ENCODE peak calls at places on chromosomes 13 and 19, in eight cellular contexts. Y is CD8-positive, alpha-beta T cell; F is brain microvascular endothelial cell; M is pancreas; E is uterus; S is PC-3; X is RWPE2; Q is endothelial cell of umbilical vein. Z is an unnamed sample.

GRCh38 chr19:1387684-1388636 is 4.3 kb downstream of the NDUFS7 start:
- DNase-seq in S (no peak), Q (no peak), F (no peak), Y (no peak), E (no peak), M (no peak), X (no peak), Z (no peak)

GRCh38 chr13:94595006-94595942 is 678 bp downstream of the TGDS start:
- DNase-seq in Y (peak), X (no peak), F (no peak), M (no peak), Q (peak), E (no peak), S (peak), Z (peak)

GRCh38 chr19:45408121-45408520 is 1.7 kb downstream of the POLR1G start:
- DNase-seq in Q (no peak), X (no peak), E (no peak), S (no peak), M (peak), Y (no peak), F (no peak), Z (no peak)

GRCh38 chr19:33819875-33820781 is 23.5 kb downstream of the KCTD15 start:
- DNase-seq in S (peak), Q (peak), E (peak), X (peak), F (peak), Y (peak), M (peak), Z (no peak)

GRCh38 chr19:45294291-45295029 is 28.2 kb downstream of the CKM start:
- DNase-seq in Y (no peak), M (peak), E (no peak), S (no peak), F (no peak), X (no peak), Q (no peak), Z (peak)

GRCh38 chr13:107883561-107884175 is 331.7 kb downstream of the LIG4 start:
- DNase-seq in F (peak), Q (no peak), X (no peak), Y (no peak), S (peak), E (no peak), M (no peak), Z (no peak)

GRCh38 chr13:103731959-103732358 is 665.7 kb upstream of the SLC10A2 start:
- DNase-seq in Q (no peak), Y (no peak), E (no peak), F (no peak), X (no peak), S (no peak), M (no peak), Z (no peak)

GRCh38 chr13:61029064-61029463 is 386.6 kb downstream of the PCDH20 start:
- DNase-seq in M (no peak), Q (no peak), E (no peak), S (peak), X (no peak), F (no peak), Y (no peak), Z (peak)

GRCh38 chr19:3458229-3458555 is 22.1 kb downstream of the SMIM24 start:
- DNase-seq in S (no peak), M (no peak), X (no peak), Q (no peak), Y (no peak), E (no peak), F (peak), Z (no peak)

GRCh38 chr13:74836628-74837027 is 645.3 kb downstream of the TBC1D4 start:
- DNase-seq in Y (no peak), F (no peak), Q (no peak), S (no peak), X (no peak), M (no peak), E (no peak), Z (no peak)

GRCh38 chr19:55041627-55042343 is 3.7 kb upstream of the GP6 start:
- DNase-seq in E (no peak), M (no peak), Q (peak), Y (no peak), F (no peak), X (no peak), S (no peak), Z (no peak)

GRCh38 chr19:5850743-5851293 is 431 bp downstream of the FUT3 start:
- DNase-seq in F (peak), S (peak), M (peak), X (no peak), Y (no peak), E (peak), Q (no peak), Z (no peak)

GRCh38 chr13:23378009-23378632 is 55.4 kb downstream of the SACS start:
- DNase-seq in S (peak), Y (peak), X (peak), F (peak), Q (peak), E (peak), M (no peak), Z (no peak)

GRCh38 chr13:33312150-33312908 is 26.8 kb upstream of the STARD13 start:
- DNase-seq in E (no peak), M (no peak), Q (peak), F (peak), X (no peak), S (no peak), Y (no peak), Z (no peak)

GRCh38 chr13:112510002-112510780 is 77.8 kb downstream of the TUBGCP3 start:
- DNase-seq in M (peak), S (peak), Q (peak), F (peak), X (no peak), Y (no peak), E (no peak), Z (peak)

GRCh38 chr13:98405107-98405571 is 171.8 kb downstream of the STK24 start:
- DNase-seq in F (no peak), Q (no peak), M (no peak), S (no peak), X (no peak), Y (no peak), E (no peak), Z (peak)

GRCh38 chr13:33230178-33230881 is 55.2 kb downstream of the STARD13 start:
- DNase-seq in S (peak), M (no peak), Q (peak), X (no peak), Y (no peak), E (no peak), F (peak), Z (no peak)

GRCh38 chr19:14407889-14408640 is 11.1 kb downstream of the DDX39A start:
- DNase-seq in Y (no peak), S (no peak), M (no peak), F (no peak), E (no peak), X (no peak), Q (no peak), Z (no peak)

GRCh38 chr13:25771641-25772478 is 280.0 kb downstream of the SHISA2 start:
- DNase-seq in Q (no peak), E (no peak), M (no peak), Y (no peak), S (peak), X (no peak), F (peak), Z (no peak)

GRCh38 chr19:44602071-44602470 is 11.3 kb upstream of the IGSF23 start:
- DNase-seq in Q (no peak), Y (no peak), S (no peak), X (no peak), E (no peak), F (no peak), M (peak), Z (no peak)

GRCh38 chr19:15466851-15467733 is 2.7 kb upstream of the RASAL3 start:
- DNase-seq in X (no peak), Q (peak), E (no peak), M (no peak), Y (peak), S (peak), F (peak), Z (no peak)

GRCh38 chr13:114282143-114282685 is 813 bp downstream of the UPF3A start:
- DNase-seq in S (peak), M (peak), Q (peak), F (peak), E (peak), X (no peak), Y (peak), Z (peak)

GRCh38 chr19:46704379-46705076 is 12.4 kb downstream of the PRKD2 start:
- DNase-seq in Y (peak), Q (peak), S (peak), X (no peak), F (peak), M (peak), E (peak), Z (peak)

GRCh38 chr13:75505327-75505726 is 23.4 kb upstream of the TBC1D4 start:
- DNase-seq in S (no peak), E (no peak), Y (no peak), X (no peak), M (no peak), Q (no peak), F (no peak), Z (no peak)

GRCh38 chr13:24087611-24088235 is 72.8 kb upstream of the SPATA13 start:
- DNase-seq in Y (no peak), X (no peak), F (no peak), E (no peak), M (peak), S (no peak), Q (no peak), Z (no peak)

GRCh38 chr13:95535243-95535642 is 17.3 kb upstream of the CLDN10 start:
- DNase-seq in Y (no peak), F (peak), S (peak), X (peak), E (no peak), M (peak), Q (peak), Z (no peak)

GRCh38 chr13:88144580-88144979 is 473.4 kb downstream of the SLITRK5 start:
- DNase-seq in Q (no peak), Y (no peak), S (no peak), F (no peak), M (no peak), E (no peak), X (no peak), Z (no peak)

GRCh38 chr19:3115916-3116602 is 19.8 kb upstream of the GNA15 start:
- DNase-seq in F (no peak), Q (no peak), E (no peak), S (no peak), M (no peak), X (no peak), Y (no peak), Z (no peak)

GRCh38 chr13:29679357-29680050 is 84.0 kb upstream of the SLC7A1 start:
- DNase-seq in S (no peak), E (no peak), M (peak), X (no peak), Q (peak), Y (no peak), F (no peak), Z (no peak)

GRCh38 chr13:29676535-29676934 is 81.0 kb upstream of the SLC7A1 start:
- DNase-seq in Q (no peak), Y (no peak), F (peak), M (no peak), S (no peak), X (no peak), E (no peak), Z (no peak)

GRCh38 chr13:29674532-29674931 is 79.0 kb upstream of the SLC7A1 start:
- DNase-seq in F (no peak), E (no peak), S (peak), Y (no peak), X (no peak), M (no peak), Q (no peak), Z (no peak)

GRCh38 chr13:29676941-29677452 is 81.5 kb upstream of the SLC7A1 start:
- DNase-seq in Y (no peak), S (no peak), E (no peak), Q (no peak), X (no peak), F (no peak), M (peak), Z (no peak)

DNA sequence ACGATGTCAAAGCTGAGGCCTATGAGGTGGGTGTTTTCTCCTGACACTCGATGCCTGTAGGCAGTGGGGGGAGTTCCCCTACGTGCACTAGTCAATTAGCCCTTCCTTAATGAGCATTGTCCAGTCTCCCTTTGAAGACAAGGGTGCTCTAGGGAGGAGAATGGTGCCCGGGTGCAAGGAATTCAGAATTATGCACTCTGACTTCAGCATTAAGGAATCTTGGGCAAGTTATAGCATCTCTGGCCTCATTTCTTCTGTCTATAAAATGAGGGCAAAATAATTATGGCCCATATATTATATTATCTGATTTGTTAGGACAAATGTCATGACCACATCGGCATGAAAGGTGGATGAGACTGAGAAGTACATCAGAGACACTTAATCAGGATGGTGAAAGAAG is 82.1 kb upstream of the SLC7A1 start:
- DNase-seq in M (no peak), X (no peak), S (no peak), F (no peak), E (no peak), Y (no peak), Q (no peak), Z (no peak)
- H3K4me3 ChIP-seq in M (no peak), X (no peak), S (no peak), F (no peak), E (no peak), Y (no peak), Q (no peak), Z (no peak)

GRCh38 chr13:43405457-43405856 is 381.3 kb downstream of the ENOX1 start:
- DNase-seq in S (peak), E (no peak), Y (no peak), X (no peak), Q (no peak), F (peak), M (no peak), Z (no peak)
- TF ChIP-seq CTCF in S (peak), E (no peak), Y (no peak), X (no peak), Q (no peak), F (no peak), M (no peak), Z (no peak)

DNA sequence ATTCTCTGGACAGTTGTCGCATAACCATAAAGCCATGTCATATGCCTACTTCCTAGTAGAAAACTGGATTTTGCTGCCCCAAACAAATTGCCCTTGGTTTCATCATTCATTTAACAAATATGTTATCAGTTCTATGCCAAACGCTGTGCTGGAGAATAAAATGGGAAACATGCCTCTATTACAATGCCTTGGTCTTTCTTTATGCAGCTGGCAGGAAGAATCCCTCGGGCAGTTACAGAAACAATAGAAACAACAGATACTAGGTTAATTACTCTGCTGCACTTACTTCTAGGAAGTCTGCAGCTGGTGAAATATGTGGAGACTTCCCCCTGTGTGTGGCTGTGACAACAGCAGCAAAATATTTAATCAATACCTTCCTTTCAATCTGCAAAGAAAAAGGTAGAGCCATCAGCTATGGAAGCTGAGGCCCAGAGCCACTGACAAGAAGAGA is 10.0 kb downstream of the STOML3 start:
- DNase-seq in S (no peak), Y (no peak), M (no peak), F (no peak), E (no peak), X (no peak), Q (no peak), Z (no peak)
- H3K27ac ChIP-seq in S (no peak), Y (no peak), M (no peak), F (no peak), E (no peak), X (no peak), Q (no peak), Z (no peak)

GRCh38 chr13:69604698-69605097 is 502.9 kb upstream of the ATXN8OS start:
- DNase-seq in Y (no peak), Q (no peak), X (no peak), F (no peak), S (no peak), M (no peak), E (no peak), Z (no peak)
- H3K4me3 ChIP-seq in Y (no peak), Q (no peak), X (no peak), F (no peak), S (no peak), M (no peak), E (no peak), Z (no peak)

DNA sequence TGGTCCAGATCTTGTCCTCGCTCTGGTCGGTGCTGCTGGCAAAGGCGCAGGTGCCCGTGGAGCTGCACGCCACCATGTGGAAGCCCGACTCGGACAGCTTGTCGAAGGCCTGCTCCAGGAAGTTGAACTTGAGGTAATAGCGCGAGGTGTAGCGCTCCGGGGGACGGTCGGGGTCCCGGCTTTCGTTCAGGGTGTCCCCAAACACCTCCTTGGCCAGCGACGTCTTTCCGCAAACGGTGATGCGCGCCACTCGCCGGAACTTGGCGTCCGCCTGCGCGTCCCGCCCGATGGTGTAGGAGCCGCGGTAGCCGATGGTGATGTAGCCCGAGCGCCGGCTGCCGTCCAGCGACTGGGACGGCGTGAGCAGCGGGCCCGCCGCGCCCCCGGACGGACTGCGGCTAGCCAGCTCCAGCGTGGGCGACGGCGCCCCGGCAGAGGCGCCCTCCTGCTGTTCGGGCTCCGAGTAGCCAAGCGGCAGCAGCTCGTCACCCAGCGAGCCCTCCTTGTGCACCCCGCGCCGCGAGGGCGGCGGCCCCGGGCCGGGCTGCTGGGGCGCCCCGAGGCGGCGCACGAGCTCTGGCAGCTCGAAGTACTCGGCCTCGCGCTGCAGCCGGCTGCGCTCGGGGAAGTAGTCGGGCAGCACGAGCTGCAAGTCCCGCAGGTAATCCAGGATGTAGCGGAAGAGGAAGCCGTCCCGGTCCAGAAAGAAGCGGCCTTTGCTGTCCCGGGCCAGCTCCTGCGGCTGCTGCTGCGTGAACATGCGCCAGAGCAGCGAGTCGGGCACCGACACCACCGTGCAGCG is 801 bp downstream of the KCTD12 start:
- DNase-seq in F (peak), X (peak), E (peak), M (peak), Q (peak), S (peak), Y (peak), Z (peak)
- TF ChIP-seq CTCF in F (peak), X (peak), E (peak), M (no peak), Q (peak), S (peak), Y (no peak), Z (peak)

GRCh38 chr13:78657699-78658629 is 991 bp downstream of the OBI1 start:
- DNase-seq in S (peak), M (no peak), E (no peak), X (no peak), Q (peak), Y (no peak), F (no peak), Z (no peak)
- H3K27ac ChIP-seq in S (peak), M (no peak), E (peak), X (peak), Q (peak), Y (peak), F (peak), Z (peak)

GRCh38 chr19:35008891-35009341 is 8.8 kb downstream of the GRAMD1A start:
- DNase-seq in Y (no peak), E (no peak), S (no peak), Q (no peak), X (no peak), F (no peak), M (no peak), Z (no peak)

GRCh38 chr19:35006999-35007365 is 6.9 kb downstream of the GRAMD1A start:
- DNase-seq in F (no peak), M (no peak), Q (no peak), Y (no peak), E (no peak), S (no peak), X (no peak), Z (no peak)

GRCh38 chr19:35011737-35012682 is 11.9 kb downstream of the GRAMD1A start:
- DNase-seq in F (no peak), E (no peak), S (no peak), X (no peak), Q (no peak), Y (no peak), M (no peak), Z (no peak)

GRCh38 chr19:35011091-35011689 is 11.1 kb downstream of the GRAMD1A start:
- DNase-seq in F (no peak), Y (no peak), E (no peak), X (no peak), Q (no peak), M (no peak), S (no peak), Z (no peak)

DNA sequence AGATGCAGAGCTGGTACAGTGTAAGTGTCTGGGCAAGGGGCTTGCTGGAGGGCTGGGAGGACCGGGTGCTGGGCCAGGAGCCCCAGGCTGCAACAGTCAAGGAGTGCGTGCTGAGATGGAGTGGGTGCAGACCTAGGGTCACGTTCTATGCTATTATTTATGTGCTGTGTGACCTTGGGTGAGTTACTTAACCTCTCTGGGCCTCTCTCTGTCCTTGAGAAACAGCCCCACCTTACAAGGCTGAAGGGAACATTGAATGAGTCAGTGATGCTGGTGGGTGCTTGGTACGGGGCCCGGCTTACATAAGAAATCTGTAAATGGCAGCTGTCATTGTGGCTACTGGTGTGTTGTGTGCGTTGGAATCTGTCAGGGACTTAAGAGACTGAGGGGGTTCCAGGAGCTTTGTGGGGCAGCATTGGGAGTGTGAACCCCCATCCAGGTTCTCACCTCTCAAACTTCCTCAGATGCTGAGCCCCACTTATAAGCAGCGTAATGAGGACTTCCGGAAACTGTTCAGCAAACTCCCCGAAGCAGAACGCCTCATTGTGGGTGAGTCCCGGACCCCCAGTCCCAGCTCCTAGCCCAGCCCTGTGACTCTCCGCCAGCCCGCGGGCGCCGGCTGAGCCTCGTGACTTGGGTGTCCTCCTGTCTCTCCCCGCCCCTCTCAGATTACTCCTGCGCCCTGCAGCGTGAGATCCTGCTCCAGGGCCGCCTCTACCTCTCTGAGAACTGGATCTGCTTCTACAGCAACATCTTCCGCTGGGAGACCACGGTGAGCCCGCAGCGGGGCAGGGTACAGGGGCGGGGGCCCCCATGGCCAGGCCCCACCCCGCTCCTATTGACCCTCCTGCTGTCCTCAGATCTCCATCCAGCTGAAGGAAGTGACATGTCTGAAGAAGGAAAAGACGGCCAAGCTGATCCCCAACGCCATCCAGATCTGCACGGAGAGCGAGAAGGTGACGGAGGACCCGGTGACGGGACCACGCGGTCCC is 9.6 kb downstream of the GRAMD1A start:
- DNase-seq in Q (no peak), Y (no peak), M (no peak), X (no peak), F (no peak), E (no peak), S (no peak), Z (no peak)
- H3K4me3 ChIP-seq in Q (no peak), Y (no peak), M (no peak), X (no peak), F (no peak), E (no peak), S (no peak), Z (no peak)